ENCODE peak calls at places on chromosome 6, in five cellular contexts. B, W, A, R and I are unnamed samples.

GRCh38 chr6:3390698-3391097 is 66.2 kb downstream of the SLC22A23 start:
- DNase-seq in B (no peak), W (peak; percentile 98), A (peak; percentile 21), R (peak; percentile 89), I (no peak)

GRCh38 chr6:39223535-39223934 is 5.7 kb downstream of the KCNK5 start:
- DNase-seq in B (no peak), W (no peak), A (no peak), R (no peak), I (no peak)

GRCh38 chr6:96542702-96543101 is 20.2 kb upstream of the FHL5 start:
- DNase-seq in B (no peak), W (no peak), A (no peak), R (no peak), I (no peak)

GRCh38 chr6:31630177-31630934 is 9.8 kb downstream of the PRRC2A start:
- DNase-seq in B (no peak), W (no peak), A (no peak), R (no peak), I (no peak)

GRCh38 chr6:63904844-63905243 is 269.2 kb downstream of the PHF3 start:
- DNase-seq in B (no peak), W (peak; percentile 82), A (peak; percentile 10), R (peak; percentile 38), I (peak; percentile 46)

GRCh38 chr6:100678027-100678426 is 203.1 kb downstream of the ASCC3 start:
- DNase-seq in B (no peak), W (no peak), A (no peak), R (no peak), I (no peak)

GRCh38 chr6:26125015-26125690 is 37.9 kb downstream of the HFE start:
- DNase-seq in B (peak; percentile 44), W (no peak), A (peak; percentile 51), R (no peak), I (no peak)

GRCh38 chr6:132391391-132392291 is 9.6 kb downstream of the MOXD1 start:
- DNase-seq in B (no peak), W (peak; percentile 96), A (no peak), R (peak; percentile 78), I (peak; percentile 82)

GRCh38 chr6:46989384-46989783 is 52.7 kb downstream of the ADGRF1 start:
- DNase-seq in B (peak; percentile 17), W (no peak), A (peak; percentile 34), R (no peak), I (no peak)

GRCh38 chr6:87334683-87335082 is 5.6 kb upstream of the GJB7 start:
- DNase-seq in B (no peak), W (peak; percentile 25), A (no peak), R (no peak), I (no peak)

GRCh38 chr6:12717356-12717755 is 789 bp downstream of the PHACTR1 start:
- DNase-seq in B (no peak), W (no peak), A (no peak), R (no peak), I (no peak)

GRCh38 chr6:148593130-148593812 is 153.6 kb upstream of the UST start:
- DNase-seq in B (no peak), W (peak; percentile 67), A (peak; percentile 6), R (no peak), I (no peak)

GRCh38 chr6:169763308-169763707 is 11.9 kb downstream of the ERMARD start:
- DNase-seq in B (no peak), W (no peak), A (no peak), R (no peak), I (no peak)

GRCh38 chr6:169766921-169767736 is 15.7 kb downstream of the ERMARD start:
- DNase-seq in B (no peak), W (no peak), A (no peak), R (no peak), I (no peak)

GRCh38 chr6:169763881-169764280 is 12.5 kb downstream of the ERMARD start:
- DNase-seq in B (no peak), W (no peak), A (no peak), R (no peak), I (no peak)

GRCh38 chr6:169766232-169766631 is 14.8 kb downstream of the ERMARD start:
- DNase-seq in B (no peak), W (no peak), A (no peak), R (no peak), I (no peak)
- H3K4me3 ChIP-seq in B (no peak overlapping the region), W (no peak overlapping the region), A (no peak overlapping the region), R (no peak overlapping the region), I (no peak overlapping the region)

DNA sequence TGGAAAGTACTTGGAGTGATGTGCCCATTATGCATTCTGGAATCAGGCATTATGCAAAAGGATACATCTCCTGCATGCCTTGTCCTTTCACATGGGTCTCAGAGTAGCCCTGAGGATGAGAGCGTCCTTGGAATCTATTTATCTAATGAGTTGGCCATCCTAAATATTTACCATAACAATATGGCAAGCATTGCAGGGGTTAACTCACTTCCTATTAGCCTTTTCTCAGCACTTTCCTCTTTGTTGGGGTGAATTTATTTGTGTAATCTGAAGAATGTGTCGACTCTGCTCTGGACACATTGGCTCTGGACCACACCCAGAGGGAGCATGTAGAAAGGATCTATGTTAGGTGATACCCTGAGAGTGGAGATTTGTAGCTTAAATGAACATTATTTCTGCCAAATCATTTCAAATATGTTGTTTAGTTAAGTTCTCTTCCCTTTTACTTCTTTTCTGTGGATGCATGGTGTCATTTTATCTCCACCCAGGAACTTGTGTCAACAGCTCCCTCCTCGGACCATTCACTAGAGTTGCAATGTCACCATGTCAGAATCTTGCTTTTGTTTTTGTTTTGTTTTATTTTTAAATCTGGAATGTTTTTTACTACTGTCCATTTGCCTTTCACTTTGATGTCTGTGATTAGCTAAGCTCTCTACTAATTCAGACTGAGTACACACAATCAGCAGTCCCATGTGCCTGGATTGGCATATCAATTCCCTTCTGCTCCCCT is 757.0 kb upstream of the MMS22L start:
- DNase-seq in B (no peak), W (peak; percentile 17), A (no peak), R (no peak), I (no peak)
- TF ChIP-seq CTCF in B (no peak), W (peak; percentile 51), A (no peak), R (no peak), I (no peak)

GRCh38 chr6:7314414-7314813 is 1.4 kb upstream of the SSR1 start:
- DNase-seq in B (no peak), W (no peak), A (no peak), R (no peak), I (no peak)
- H3K4me3 ChIP-seq in B (no peak overlapping the region), W (no peak overlapping the region), A (no peak overlapping the region), R (no peak overlapping the region), I (no peak overlapping the region)

DNA sequence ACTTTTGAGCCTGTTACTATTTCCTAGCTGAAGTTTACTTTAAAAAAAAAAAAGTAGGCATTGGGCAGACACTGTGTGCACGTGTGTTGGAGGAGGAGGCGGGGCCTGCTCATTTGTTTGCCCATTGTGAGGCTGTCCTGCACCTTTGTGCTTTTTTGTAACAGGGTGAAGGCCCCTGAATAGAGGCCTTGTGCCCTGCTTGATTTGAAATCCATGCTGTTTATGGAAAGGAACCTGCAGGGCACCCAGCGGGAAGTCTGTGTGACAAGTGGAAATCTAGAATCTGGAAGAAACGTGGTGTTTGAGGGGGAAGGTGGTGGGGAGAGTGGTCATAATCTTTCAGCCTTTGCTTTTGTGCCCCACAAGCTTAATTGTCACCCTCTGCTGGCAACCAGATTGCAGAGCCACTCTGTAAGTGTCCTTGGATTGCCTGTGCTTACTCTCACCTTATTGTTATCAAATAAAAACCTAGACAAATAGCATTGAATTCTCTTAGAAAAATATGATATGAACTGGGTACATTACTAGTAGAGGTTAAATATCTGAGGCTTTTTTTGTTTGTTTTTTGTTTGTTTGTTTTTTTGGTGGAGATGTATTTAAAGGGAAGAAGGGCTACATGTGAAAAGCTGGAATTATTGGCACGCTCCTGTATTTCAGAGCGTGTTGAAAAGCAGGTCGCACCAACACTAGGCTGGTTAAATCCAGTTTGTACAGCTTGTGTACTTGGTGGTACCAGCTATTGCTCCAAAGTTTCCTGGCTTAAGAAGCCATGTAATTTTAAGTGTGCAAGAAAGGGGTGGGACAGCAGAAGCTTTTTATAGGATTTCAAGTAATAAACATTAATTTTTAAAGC is 156.2 kb downstream of the ARID1B start:
- DNase-seq in B (peak; percentile 81), W (no peak), A (peak; percentile 60), R (no peak), I (no peak)
- TF ChIP-seq CTCF in B (no peak), W (no peak), A (no peak), R (no peak), I (no peak)

GRCh38 chr6:16227605-16228004 is 10.8 kb upstream of the GMPR start:
- DNase-seq in B (no peak), W (no peak), A (no peak), R (no peak), I (no peak)

GRCh38 chr6:16228043-16228442 is 10.3 kb upstream of the GMPR start:
- DNase-seq in B (no peak), W (no peak), A (no peak), R (no peak), I (no peak)

GRCh38 chr6:16227048-16227562 is 11.3 kb upstream of the GMPR start:
- DNase-seq in B (no peak), W (no peak), A (no peak), R (no peak), I (no peak)

GRCh38 chr6:16229710-16230109 is 8.7 kb upstream of the GMPR start:
- DNase-seq in B (no peak), W (no peak), A (peak; percentile 33), R (no peak), I (no peak)

GRCh38 chr6:16228709-16229665 is 9.4 kb upstream of the GMPR start:
- DNase-seq in B (no peak), W (no peak), A (peak; percentile 51), R (no peak), I (no peak)
- H3K4me3 ChIP-seq in B (peak overlapping the region; percentile 17), W (peak overlapping the region; percentile 29), A (no peak overlapping the region), R (no peak overlapping the region), I (no peak overlapping the region)

GRCh38 chr6:150048099-150048498 is 20.8 kb downstream of the ULBP3 start:
- DNase-seq in B (no peak), W (no peak), A (no peak), R (no peak), I (no peak)
- TF ChIP-seq CTCF in B (no peak), W (no peak), A (no peak), R (no peak), I (no peak)

GRCh38 chr6:140677781-140678528 is 1303.5 kb upstream of the CITED2 start:
- DNase-seq in B (no peak), W (no peak), A (no peak), R (no peak), I (no peak)
- H3K4me3 ChIP-seq in B (no peak overlapping the region), W (no peak overlapping the region), A (no peak overlapping the region), R (no peak overlapping the region), I (no peak overlapping the region)

GRCh38 chr6:48183174-48183573 is 72.2 kb upstream of the PTCHD4 start:
- DNase-seq in B (no peak), W (no peak), A (no peak), R (no peak), I (no peak)
- TF ChIP-seq CTCF in B (no peak), W (no peak), A (no peak), R (no peak), I (no peak)

DNA sequence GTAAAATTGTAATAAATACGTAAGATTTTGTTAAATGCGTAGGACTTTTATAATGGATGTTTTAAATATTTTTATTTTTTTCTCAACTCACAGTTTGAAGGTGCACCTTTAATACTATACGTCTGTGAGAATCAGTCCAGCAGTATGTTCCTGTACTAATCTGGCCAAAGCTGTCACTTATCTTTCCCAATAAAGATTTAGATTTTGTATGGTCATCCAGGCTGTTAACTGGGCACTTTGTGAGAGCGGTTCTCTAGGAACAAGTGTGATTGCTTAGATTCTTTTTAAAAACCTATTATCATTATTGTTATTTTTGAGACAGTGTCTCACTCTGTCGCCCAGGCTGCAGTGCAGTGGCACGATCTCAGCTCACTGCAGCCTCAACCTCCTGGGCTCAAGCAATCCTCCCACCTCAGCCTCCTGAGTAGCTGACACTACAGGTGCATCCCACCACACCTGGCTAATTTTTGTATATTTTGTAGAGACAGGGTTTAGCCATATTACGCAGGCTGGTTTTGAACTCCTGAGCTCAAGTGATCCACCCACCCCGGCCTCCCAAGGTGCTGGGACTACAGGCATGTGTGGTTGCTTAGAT is 1.7 kb downstream of the DCBLD1 start:
- DNase-seq in B (no peak), W (no peak), A (no peak), R (no peak), I (no peak)
- H3K4me3 ChIP-seq in B (peak overlapping the region; percentile 75), W (peak overlapping the region; percentile 88), A (no peak overlapping the region), R (peak overlapping the region; percentile 81), I (peak overlapping the region; percentile 92)